ENCODE peak calls at places on chromosomes 5 and 9, in five cellular contexts. W, E, O, I and J are unnamed samples.

GRCh38 chr9:99811172-99811571 is 10.5 kb upstream of the NR4A3 start:
- DNase-seq in O (no peak), I (no peak), E (no peak), W (no peak), J (no peak)

GRCh38 chr5:137320056-137321045 is 178.8 kb downstream of the SPOCK1 start:
- DNase-seq in O (peak), W (peak), I (peak), E (peak), J (peak)

GRCh38 chr9:114289106-114289505 is 33.8 kb upstream of the ORM1 start:
- DNase-seq in I (no peak), W (no peak), E (no peak), O (no peak), J (no peak)

GRCh38 chr5:95554647-95555548 is at the start of the genes ARSK and SKIC3:
- DNase-seq in E (peak), I (peak), W (peak), O (peak), J (peak)

GRCh38 chr5:81125959-81126358 is 107.2 kb upstream of the CKMT2 start:
- DNase-seq in O (no peak), E (no peak), I (no peak), W (no peak), J (no peak)

GRCh38 chr5:95738834-95739233 is 7.7 kb downstream of the RHOBTB3 start:
- DNase-seq in E (no peak), O (no peak), I (no peak), W (no peak), J (no peak)

GRCh38 chr5:133400831-133401351 is 211.4 kb downstream of the FSTL4 start:
- DNase-seq in E (no peak), I (no peak), O (no peak), W (no peak), J (no peak)

GRCh38 chr9:123883634-123884033 is 46.3 kb downstream of the DENND1A start:
- DNase-seq in W (peak), I (no peak), E (peak), O (no peak), J (no peak)

GRCh38 chr9:27701029-27701428 is 127.7 kb upstream of the C9orf72 start:
- DNase-seq in I (no peak), W (no peak), O (no peak), E (no peak), J (no peak)

GRCh38 chr9:38183994-38184568 is 115.1 kb upstream of the SHB start:
- DNase-seq in I (no peak), O (no peak), W (no peak), E (peak), J (no peak)

GRCh38 chr5:84381501-84382362 is 2.9 kb downstream of the EDIL3 start:
- DNase-seq in W (no peak), E (peak), I (no peak), O (peak), J (no peak)

GRCh38 chr5:24487371-24487770 is 157.4 kb downstream of the CDH10 start:
- DNase-seq in E (no peak), I (no peak), W (no peak), O (no peak), J (no peak)

GRCh38 chr9:138028596-138028995 is 151.0 kb downstream of the CACNA1B start:
- DNase-seq in O (no peak), W (no peak), E (no peak), I (no peak), J (no peak)

GRCh38 chr5:558326-558725 is 34.1 kb upstream of the SLC9A3 start:
- DNase-seq in E (no peak), O (no peak), I (no peak), W (no peak), J (no peak)

GRCh38 chr5:64861281-64861680 is 92.6 kb downstream of the CWC27 start:
- DNase-seq in W (no peak), I (no peak), O (no peak), E (no peak), J (no peak)

GRCh38 chr5:127564002-127564769 is 46.7 kb downstream of the PRRC1 start:
- DNase-seq in W (peak), E (peak), I (peak), O (peak), J (no peak)

GRCh38 chr5:127563133-127563532 is 45.7 kb downstream of the PRRC1 start:
- DNase-seq in I (no peak), E (no peak), O (no peak), W (no peak), J (no peak)

GRCh38 chr5:127561254-127561653 is 43.8 kb downstream of the PRRC1 start:
- DNase-seq in W (peak), O (no peak), E (peak), I (no peak), J (no peak)

GRCh38 chr5:127565586-127566270 is 48.3 kb downstream of the PRRC1 start:
- DNase-seq in I (no peak), W (no peak), E (no peak), O (no peak), J (no peak)

DNA sequence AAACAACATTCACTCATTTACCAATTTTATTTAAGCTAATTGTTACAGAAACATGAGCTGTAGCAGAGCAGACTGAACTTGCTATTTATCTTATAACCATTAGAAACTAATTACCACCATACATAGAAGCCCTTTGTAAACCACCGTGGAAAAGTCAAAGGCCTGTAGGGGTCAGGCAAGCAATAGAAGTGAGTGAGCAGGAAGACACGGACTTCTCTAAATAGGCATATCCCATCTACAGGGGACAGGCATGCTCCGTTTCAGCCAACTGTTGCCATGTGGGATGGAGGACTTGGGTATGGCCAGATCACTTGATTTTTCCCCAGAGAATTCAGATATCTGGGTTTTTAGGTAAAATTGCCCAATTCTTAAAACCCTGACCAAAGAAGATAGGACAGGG is 44.8 kb downstream of the PRRC1 start:
- DNase-seq in W (no peak), E (peak), O (peak), I (no peak), J (no peak)
- TF ChIP-seq CTCF in W (peak), E (peak), O (peak), I (peak), J (peak)

DNA sequence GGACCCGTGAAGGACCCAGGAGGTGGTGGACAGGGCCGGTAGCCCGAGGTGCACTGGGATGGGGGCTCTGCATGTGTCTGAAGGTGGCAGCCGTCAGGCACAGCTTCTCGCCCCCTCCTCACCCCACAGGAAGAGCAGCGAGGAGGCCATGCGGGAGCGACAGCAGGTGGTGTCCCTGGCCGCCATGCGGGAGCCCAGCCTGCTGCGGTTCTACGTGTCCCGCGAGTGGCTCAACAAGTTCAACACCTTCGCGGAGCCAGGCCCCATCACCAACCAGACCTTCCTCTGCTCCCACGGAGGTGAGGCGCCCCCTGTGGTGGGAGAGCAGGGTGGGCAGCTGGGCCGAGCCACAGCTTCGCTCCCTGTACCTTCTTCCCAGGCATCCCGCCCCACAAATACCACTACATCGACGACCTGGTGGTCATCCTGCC is 39.9 kb downstream of the USP20 start:
- DNase-seq in I (no peak), E (no peak), W (no peak), O (no peak), J (no peak)
- TF ChIP-seq CTCF in I (no peak), E (no peak), W (peak), O (peak), J (no peak)

GRCh38 chr5:72320022-72320898 is at the start of the genes MRPS27 and PTCD2:
- DNase-seq in O (peak), E (peak), W (peak), I (peak), J (peak)
- TF ChIP-seq CTCF in O (peak), E (no peak), W (peak), I (no peak), J (peak)

GRCh38 chr5:143499480-143500114 is 96.1 kb upstream of the NR3C1 start:
- DNase-seq in O (no peak), W (no peak), E (no peak), I (no peak), J (no peak)
- TF ChIP-seq CTCF in O (no peak), W (no peak), E (no peak), I (no peak), J (no peak)

DNA sequence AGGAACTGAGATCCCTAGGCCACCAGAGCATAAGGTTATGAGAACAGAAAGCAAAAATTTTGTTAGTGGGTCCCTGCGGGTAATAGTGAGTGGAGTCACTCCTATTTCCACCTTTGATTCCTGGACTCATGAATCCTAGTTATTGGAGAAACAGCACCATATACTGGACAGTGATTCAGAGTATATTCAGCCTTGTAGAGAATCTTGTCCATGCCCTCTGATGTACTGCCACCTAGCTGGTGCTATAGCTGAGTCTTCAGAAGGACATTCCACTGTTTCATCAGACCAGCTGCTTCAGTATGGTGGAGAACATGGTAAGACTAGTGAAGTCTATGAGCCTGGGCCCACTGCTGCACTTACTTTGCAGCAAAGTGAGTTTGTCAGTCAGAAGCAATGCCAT is 25.0 kb upstream of the ITGA2 start:
- DNase-seq in O (no peak), W (peak), E (no peak), I (no peak), J (no peak)
- TF ChIP-seq CTCF in O (no peak), W (peak), E (no peak), I (no peak), J (no peak)

DNA sequence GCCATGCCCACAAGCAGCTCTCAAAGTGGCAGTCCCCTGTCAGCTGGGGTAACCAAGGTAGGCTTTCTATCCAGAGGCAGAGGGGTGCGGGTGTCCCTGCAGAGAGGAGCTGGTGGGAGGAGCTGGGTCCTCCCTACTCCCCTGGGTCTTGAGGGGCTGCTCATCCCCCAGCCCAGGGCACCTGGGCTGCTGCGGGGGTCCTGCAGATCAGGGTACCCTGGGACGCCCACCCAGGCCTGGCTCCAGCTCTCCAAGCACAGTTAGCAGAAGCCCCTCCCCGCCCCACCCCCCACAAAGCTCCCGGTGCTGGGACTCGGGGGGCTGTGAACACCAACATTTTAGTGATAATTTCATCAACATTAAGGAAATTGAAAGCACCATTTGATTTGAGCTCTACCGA is 29.8 kb downstream of the VAV2 start:
- DNase-seq in I (no peak), E (no peak), O (no peak), W (no peak), J (no peak)
- TF ChIP-seq CTCF in I (no peak), E (no peak), O (no peak), W (no peak), J (no peak)

DNA sequence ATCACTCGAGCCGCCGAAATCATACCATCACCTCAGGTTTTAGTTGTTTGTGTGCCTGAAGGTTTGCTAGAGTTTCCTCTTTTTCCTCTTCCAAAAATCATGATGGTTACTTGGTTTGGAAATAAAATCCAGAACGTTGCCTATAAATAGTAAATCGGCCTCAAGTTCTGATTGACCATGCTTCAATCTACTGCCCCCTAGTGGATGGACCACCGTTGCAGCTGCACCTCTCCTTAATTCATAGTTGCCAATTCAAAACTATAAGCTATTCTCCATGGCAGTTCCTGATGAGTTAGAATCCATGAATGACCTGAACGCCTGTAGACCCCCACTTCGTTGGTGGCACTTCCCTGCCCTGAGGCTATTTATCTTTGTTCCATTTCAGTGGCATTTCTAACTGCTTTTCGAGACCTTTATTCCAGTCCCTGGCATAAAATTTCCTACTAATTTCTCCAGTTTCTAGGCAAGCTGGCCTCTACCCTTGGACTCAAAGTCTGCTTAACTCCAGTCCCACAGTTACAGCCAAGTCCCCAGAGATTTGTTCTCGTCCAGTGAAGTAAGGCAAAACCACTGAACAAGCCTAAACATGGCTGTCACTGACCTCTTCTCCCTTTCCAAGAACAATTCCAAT is 422.6 kb downstream of the EFNA5 start:
- DNase-seq in O (peak), E (peak), W (no peak), I (peak), J (peak)
- TF ChIP-seq CTCF in O (peak), E (peak), W (peak), I (peak), J (peak)

GRCh38 chr9:26319859-26320258 is 572.7 kb downstream of the CAAP1 start:
- DNase-seq in W (no peak), O (no peak), I (no peak), E (no peak), J (no peak)
- TF ChIP-seq CTCF in W (no peak), O (no peak), I (no peak), E (no peak), J (no peak)